ENCODE peak calls at places on chromosomes 5 and 9, in nine cellular contexts. One of them, this sample, is unnamed.
A peak's percentile ranks its signal among the peaks of the same experiment; 100 is the strongest.

GRCh38 chr5:67350600-67351315 is 154.2 kb upstream of the CD180 start:
- DNase-seq in NCI-H2081: peak; percentile 87
- DNase-seq in mammary epithelial cell: no peak
- DNase-seq in left kidney: no peak
- DNase-seq in fibroblast of the conjunctiva: no peak
- DNase-seq in astrocyte of the spinal cord: no peak
- DNase-seq in fibroblast of pulmonary artery: no peak
- DNase-seq in HTR-8/SVneo: no peak
- DNase-seq in cardiac muscle cell: peak; percentile 18
- DNase-seq in this sample: peak; percentile 96

GRCh38 chr5:151198861-151199260 is 25.0 kb downstream of the CCDC69 start:
- DNase-seq in left kidney: no peak
- DNase-seq in fibroblast of pulmonary artery: no peak
- DNase-seq in cardiac muscle cell: no peak
- DNase-seq in NCI-H2081: no peak
- DNase-seq in astrocyte of the spinal cord: no peak
- DNase-seq in fibroblast of the conjunctiva: no peak
- DNase-seq in HTR-8/SVneo: no peak
- DNase-seq in mammary epithelial cell: no peak
- DNase-seq in this sample: no peak

GRCh38 chr9:114745879-114746550 is 59.8 kb downstream of the TNFSF15 start:
- DNase-seq in fibroblast of pulmonary artery: no peak
- DNase-seq in fibroblast of the conjunctiva: no peak
- DNase-seq in astrocyte of the spinal cord: no peak
- DNase-seq in mammary epithelial cell: no peak
- DNase-seq in left kidney: no peak
- DNase-seq in cardiac muscle cell: no peak
- DNase-seq in HTR-8/SVneo: no peak
- DNase-seq in NCI-H2081: no peak
- DNase-seq in this sample: no peak

GRCh38 chr5:154214236-154215106 is 23.9 kb downstream of the GALNT10 start:
- DNase-seq in mammary epithelial cell: peak; percentile 82
- DNase-seq in NCI-H2081: no peak
- DNase-seq in left kidney: no peak
- DNase-seq in astrocyte of the spinal cord: peak; percentile 61
- DNase-seq in fibroblast of pulmonary artery: peak; percentile 65
- DNase-seq in fibroblast of the conjunctiva: no peak
- DNase-seq in cardiac muscle cell: peak; percentile 58
- DNase-seq in HTR-8/SVneo: peak; percentile 45
- DNase-seq in this sample: no peak

GRCh38 chr9:38689678-38690077 is 30.3 kb downstream of the FAM240B start:
- DNase-seq in left kidney: peak; percentile 84
- DNase-seq in fibroblast of pulmonary artery: peak; percentile 87
- DNase-seq in astrocyte of the spinal cord: peak; percentile 62
- DNase-seq in fibroblast of the conjunctiva: no peak
- DNase-seq in NCI-H2081: peak; percentile 84
- DNase-seq in cardiac muscle cell: peak; percentile 71
- DNase-seq in HTR-8/SVneo: no peak
- DNase-seq in mammary epithelial cell: no peak
- DNase-seq in this sample: peak; percentile 98

GRCh38 chr5:65978251-65978650 is 51.9 kb downstream of the ERBIN start:
- DNase-seq in NCI-H2081: no peak
- DNase-seq in fibroblast of the conjunctiva: no peak
- DNase-seq in fibroblast of pulmonary artery: no peak
- DNase-seq in left kidney: no peak
- DNase-seq in mammary epithelial cell: no peak
- DNase-seq in cardiac muscle cell: no peak
- DNase-seq in HTR-8/SVneo: no peak
- DNase-seq in astrocyte of the spinal cord: no peak
- DNase-seq in this sample: no peak

GRCh38 chr9:127931092-127931881 is 710 bp upstream of the PIP5KL1 start:
- DNase-seq in fibroblast of pulmonary artery: peak; percentile 71
- DNase-seq in mammary epithelial cell: no peak
- DNase-seq in fibroblast of the conjunctiva: no peak
- DNase-seq in left kidney: peak; percentile 56
- DNase-seq in NCI-H2081: peak; percentile 48
- DNase-seq in HTR-8/SVneo: peak; percentile 32
- DNase-seq in cardiac muscle cell: peak; percentile 74
- DNase-seq in astrocyte of the spinal cord: peak; percentile 80
- DNase-seq in this sample: peak; percentile 88

GRCh38 chr5:59840200-59840601 is 53.3 kb downstream of the PDE4D start:
- DNase-seq in cardiac muscle cell: peak; percentile 45
- DNase-seq in fibroblast of the conjunctiva: peak; percentile 1
- DNase-seq in fibroblast of pulmonary artery: peak; percentile 35
- DNase-seq in mammary epithelial cell: peak; percentile 3
- DNase-seq in HTR-8/SVneo: peak; percentile 17
- DNase-seq in NCI-H2081: no peak
- DNase-seq in left kidney: no peak
- DNase-seq in astrocyte of the spinal cord: no peak
- DNase-seq in this sample: peak; percentile 54

GRCh38 chr5:42360061-42360460 is 63.2 kb upstream of the GHR start:
- DNase-seq in fibroblast of pulmonary artery: peak; percentile 65
- DNase-seq in fibroblast of the conjunctiva: peak; percentile 56
- DNase-seq in mammary epithelial cell: peak; percentile 49
- DNase-seq in cardiac muscle cell: peak; percentile 20
- DNase-seq in HTR-8/SVneo: no peak
- DNase-seq in left kidney: peak; percentile 15
- DNase-seq in astrocyte of the spinal cord: peak; percentile 56
- DNase-seq in NCI-H2081: no peak
- DNase-seq in this sample: no peak

GRCh38 chr5:75513841-75514240 is 2.1 kb downstream of the POLK start:
- DNase-seq in cardiac muscle cell: no peak
- DNase-seq in astrocyte of the spinal cord: no peak
- DNase-seq in HTR-8/SVneo: no peak
- DNase-seq in fibroblast of the conjunctiva: no peak
- DNase-seq in fibroblast of pulmonary artery: no peak
- DNase-seq in NCI-H2081: no peak
- DNase-seq in mammary epithelial cell: no peak
- DNase-seq in left kidney: no peak
- DNase-seq in this sample: no peak

GRCh38 chr5:20556364-20556763 is 568.4 kb upstream of the CDH18 start:
- DNase-seq in cardiac muscle cell: peak; percentile 69
- DNase-seq in astrocyte of the spinal cord: peak; percentile 54
- DNase-seq in left kidney: no peak
- DNase-seq in mammary epithelial cell: peak; percentile 27
- DNase-seq in NCI-H2081: no peak
- DNase-seq in HTR-8/SVneo: peak; percentile 8
- DNase-seq in fibroblast of pulmonary artery: peak; percentile 61
- DNase-seq in fibroblast of the conjunctiva: no peak
- DNase-seq in this sample: no peak

GRCh38 chr5:1320436-1321344 is 24.2 kb downstream of the CLPTM1L start:
- DNase-seq in astrocyte of the spinal cord: no peak
- DNase-seq in mammary epithelial cell: no peak
- DNase-seq in fibroblast of the conjunctiva: no peak
- DNase-seq in fibroblast of pulmonary artery: no peak
- DNase-seq in NCI-H2081: no peak
- DNase-seq in left kidney: no peak
- DNase-seq in cardiac muscle cell: no peak
- DNase-seq in HTR-8/SVneo: no peak
- DNase-seq in this sample: no peak